ENCODE peak calls at places on chromosomes 5 and 9, in five cellular contexts. U is ACHN; Q is stimulated activated CD4-positive, alpha-beta T cell treated with anti-CD3 and anti-CD28 coated beads, Interleukin-1b, Interleukin-23, amount 100 ng/mL, for 24 hours; L is body of pancreas; K is HS-5. V is an unnamed sample.

GRCh38 chr9:38437193-38437823 is 13.1 kb upstream of the IGFBPL1 start:
- DNase-seq in Q (no peak), K (no peak), U (no peak), L (peak), V (no peak)

GRCh38 chr9:82799300-82799699 is 263.6 kb downstream of the RASEF start:
- DNase-seq in U (no peak), K (no peak), L (no peak), Q (no peak), V (no peak)

GRCh38 chr9:78707481-78707977 is 410.6 kb downstream of the PSAT1 start:
- DNase-seq in Q (no peak), L (no peak), K (peak), U (no peak), V (no peak)

GRCh38 chr5:151357792-151358191 is 10.4 kb upstream of the SLC36A2 start:
- DNase-seq in U (no peak), L (no peak), Q (no peak), K (no peak), V (no peak)

GRCh38 chr5:177495243-177496060 is 2.0 kb downstream of the PDLIM7 start:
- DNase-seq in K (no peak), Q (no peak), L (no peak), U (peak), V (no peak)

GRCh38 chr9:134570726-134571325 is 70.8 kb upstream of the COL5A1 start:
- DNase-seq in L (no peak), Q (no peak), U (no peak), K (no peak), V (no peak)

GRCh38 chr5:55519001-55519400 is 15.8 kb downstream of the PLPP1 start:
- DNase-seq in U (no peak), L (no peak), K (no peak), Q (no peak), V (no peak)

GRCh38 chr5:22560115-22560514 is 293.0 kb downstream of the CDH12 start:
- DNase-seq in L (no peak), K (peak), U (peak), Q (no peak), V (no peak)